ENCODE peak calls at places on chromosome 6, in four cellular contexts. Z is RWPE1, X is tibial artery, E is AG04450. N is an unnamed sample.

GRCh38 chr6:16239090-16239797 is 857 bp downstream of the GMPR start:
- DNase-seq in Z (peak), X (peak), E (no peak), N (peak)

GRCh38 chr6:140789466-140789865 is 1343.3 kb upstream of the GJE1 start:
- DNase-seq in E (no peak), X (no peak), Z (no peak), N (no peak)

GRCh38 chr6:45305546-45305945 is 22.6 kb upstream of the RUNX2 start:
- DNase-seq in X (no peak), Z (no peak), E (no peak), N (peak)

GRCh38 chr6:30060634-30060981 is 457 bp upstream of the POLR1H start:
- DNase-seq in X (peak), E (no peak), Z (no peak), N (no peak)

GRCh38 chr6:25138697-25139051 is 140.5 kb upstream of the CARMIL1 start:
- DNase-seq in X (no peak), E (no peak), Z (no peak), N (no peak)

GRCh38 chr6:145137425-145137824 is 597.9 kb downstream of the EPM2A start:
- DNase-seq in X (no peak), E (no peak), Z (no peak), N (no peak)

GRCh38 chr6:89640804-89641203 is 2.3 kb upstream of the LYRM2 start:
- DNase-seq in X (no peak), E (no peak), Z (peak), N (no peak)

GRCh38 chr6:36289281-36290018 is 19.6 kb downstream of the PNPLA1 start:
- DNase-seq in E (no peak), Z (peak), X (no peak), N (peak)

GRCh38 chr6:21360353-21360752 is 233.2 kb upstream of the SOX4 start:
- DNase-seq in Z (no peak), E (no peak), X (no peak), N (no peak)

GRCh38 chr6:63272397-63272796 is 47.4 kb downstream of the LGSN start:
- DNase-seq in X (no peak), E (no peak), Z (peak), N (no peak)

GRCh38 chr6:33905081-33905609 is 101.3 kb upstream of the MLN start:
- DNase-seq in Z (no peak), E (no peak), X (no peak), N (no peak)

GRCh38 chr6:107344383-107344782 is 115.0 kb downstream of the PDSS2 start:
- DNase-seq in E (no peak), Z (no peak), X (no peak), N (no peak)

GRCh38 chr6:139433647-139434419 is 59.4 kb upstream of the CITED2 start:
- DNase-seq in X (no peak), Z (no peak), E (no peak), N (peak)

GRCh38 chr6:83908813-83909212 is 49.3 kb downstream of the CYB5R4 start:
- DNase-seq in E (no peak), Z (peak), X (no peak), N (peak)

GRCh38 chr6:108941867-108942266 is 93.6 kb downstream of the ARMC2 start:
- DNase-seq in Z (no peak), E (no peak), X (no peak), N (no peak)

GRCh38 chr6:17491416-17492142 is 98.2 kb downstream of the CAP2 start:
- DNase-seq in E (no peak), X (peak), Z (no peak), N (no peak)

GRCh38 chr6:37860226-37860839 is 40.8 kb downstream of the ZFAND3 start:
- DNase-seq in E (no peak), Z (peak), X (peak), N (no peak)

GRCh38 chr6:47671777-47672176 is 26.6 kb upstream of the ADGRF4 start:
- DNase-seq in Z (no peak), X (no peak), E (no peak), N (no peak)

GRCh38 chr6:99495466-99495865 is 19.8 kb downstream of the USP45 start:
- DNase-seq in X (no peak), Z (no peak), E (no peak), N (no peak)

GRCh38 chr6:33609444-33610034 is 11.6 kb upstream of the ITPR3 start:
- DNase-seq in E (no peak), X (peak), Z (no peak), N (no peak)

GRCh38 chr6:15137086-15137485 is 108.8 kb upstream of the JARID2 start:
- DNase-seq in E (no peak), X (no peak), Z (no peak), N (no peak)

GRCh38 chr6:34671801-34672656 is 24.5 kb downstream of the ILRUN start:
- DNase-seq in Z (peak), X (peak), E (no peak), N (no peak)

GRCh38 chr6:140572867-140573266 is 1198.4 kb upstream of the CITED2 start:
- DNase-seq in X (no peak), Z (no peak), E (no peak), N (no peak)

GRCh38 chr6:102115911-102116310 is 722.4 kb downstream of the GRIK2 start:
- DNase-seq in Z (no peak), E (no peak), X (no peak), N (no peak)

GRCh38 chr6:33419580-33420492 is at the start of gene SYNGAP1:
- DNase-seq in E (peak), Z (no peak), X (peak), N (no peak)

GRCh38 chr6:44734886-44735630 is 347.6 kb downstream of the CDC5L start:
- DNase-seq in X (no peak), Z (no peak), E (no peak), N (no peak)

GRCh38 chr6:16787128-16787685 is 25.9 kb upstream of the ATXN1 start:
- DNase-seq in E (no peak), X (no peak), Z (no peak), N (no peak)

GRCh38 chr6:26411751-26412150 is 9.7 kb downstream of the BTN3A1 start:
- DNase-seq in E (no peak), Z (no peak), X (no peak), N (no peak)

GRCh38 chr6:112177081-112177480 is 77.3 kb downstream of the LAMA4 start:
- DNase-seq in E (no peak), Z (no peak), X (no peak), N (no peak)

GRCh38 chr6:150368762-150369161 is at the start of gene IYD:
- DNase-seq in X (no peak), E (no peak), Z (no peak), N (no peak)

GRCh38 chr6:75368151-75368779 is 83.7 kb upstream of the TMEM30A start:
- DNase-seq in Z (peak), E (no peak), X (no peak), N (peak)

GRCh38 chr6:15340775-15341174 is 94.9 kb downstream of the JARID2 start:
- DNase-seq in X (no peak), E (no peak), Z (no peak), N (no peak)

GRCh38 chr6:149862901-149863595 is 1.1 kb downstream of the LRP11 start:
- DNase-seq in E (no peak), Z (peak), X (peak), N (no peak)

GRCh38 chr6:32752580-32752979 is 10.8 kb downstream of the HLA-DQB2 start:
- DNase-seq in E (no peak), X (no peak), Z (peak), N (no peak)

GRCh38 chr6:98921038-98921437 is 26.7 kb downstream of the FBXL4 start:
- DNase-seq in E (no peak), Z (no peak), X (no peak), N (no peak)

GRCh38 chr6:50990750-50991446 is 172.2 kb downstream of the TFAP2B start:
- DNase-seq in Z (peak), E (no peak), X (no peak), N (no peak)

GRCh38 chr6:82408952-82409421 is 45.4 kb downstream of the TPBG start:
- DNase-seq in Z (peak), E (no peak), X (no peak), N (peak)
- H3K27ac ChIP-seq in Z (no peak), E (no peak), X (no peak), N (peak)

GRCh38 chr6:134427721-134428120 is 109.8 kb upstream of the SGK1 start:
- DNase-seq in X (no peak), E (no peak), Z (no peak), N (no peak)
- H3K27ac ChIP-seq in X (no peak), E (no peak), Z (no peak), N (peak)

DNA sequence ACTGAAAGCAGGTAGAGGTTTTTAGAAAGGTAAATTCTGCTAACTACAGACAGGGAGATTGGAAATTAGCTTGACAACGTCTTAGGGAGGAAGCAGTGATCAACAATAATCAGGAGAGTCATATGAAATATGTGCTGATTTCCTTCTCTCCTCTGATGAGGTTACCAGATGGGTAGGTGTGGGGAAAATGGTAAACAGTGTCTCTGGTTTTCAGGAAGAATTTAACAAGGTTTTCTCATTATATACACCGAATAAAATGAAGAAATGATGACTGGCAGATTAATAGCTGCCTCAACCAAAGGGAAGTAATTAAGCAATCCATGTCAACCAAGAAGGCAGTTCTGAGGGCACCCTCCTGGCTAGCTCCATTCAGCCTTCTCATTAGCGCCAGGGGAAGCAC is 12.7 kb upstream of the RAMACL start:
- DNase-seq in X (no peak), E (no peak), Z (no peak), N (no peak)
- H3K27ac ChIP-seq in X (peak), E (peak), Z (no peak), N (peak)

DNA sequence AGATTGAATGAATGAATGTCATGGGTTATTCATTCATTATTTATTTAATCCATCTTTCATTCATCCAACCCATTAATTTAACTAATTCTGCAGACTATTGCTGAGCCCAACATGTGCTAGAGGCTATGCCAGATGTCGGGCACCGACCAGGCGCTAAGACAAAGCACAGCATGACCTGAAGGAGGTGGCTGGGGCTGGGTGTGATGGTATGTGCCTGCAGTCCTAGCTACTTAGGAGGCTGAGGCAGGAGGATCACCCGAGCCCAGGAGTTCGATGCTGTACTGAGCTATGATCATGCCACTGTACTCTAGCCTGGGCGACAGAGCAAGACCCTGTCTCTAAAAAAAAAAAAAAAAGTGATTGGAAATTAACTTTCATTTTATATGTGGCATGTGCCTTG is 5.7 kb upstream of the SLC22A7 start:
- DNase-seq in X (no peak), Z (no peak), E (no peak), N (no peak)
- H3K27ac ChIP-seq in X (no peak), Z (no peak), E (no peak), N (no peak)

GRCh38 chr6:73699656-73700055 is 3.7 kb downstream of the CD109 start:
- DNase-seq in X (no peak), E (no peak), Z (no peak), N (no peak)
- H3K27ac ChIP-seq in X (no peak), E (no peak), Z (no peak), N (peak)

DNA sequence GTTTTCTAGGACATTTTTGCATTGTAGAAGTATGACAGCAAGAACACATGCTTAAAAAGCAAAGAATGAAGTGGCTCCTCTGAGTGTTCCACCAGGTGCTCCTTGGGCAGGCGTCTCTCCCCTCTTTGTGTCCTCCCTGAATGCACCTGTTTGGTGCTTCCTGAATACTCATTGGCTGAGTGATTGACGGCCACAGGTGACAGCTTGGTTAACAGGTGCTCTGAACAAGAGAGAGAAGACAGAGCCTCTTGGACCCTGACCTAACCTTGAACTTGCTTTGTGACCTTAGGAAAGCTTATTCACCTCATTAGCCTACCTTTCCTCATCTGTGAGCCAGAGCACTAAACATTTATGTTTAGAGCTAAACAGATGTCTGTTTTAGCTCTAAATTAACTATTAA is 93.7 kb downstream of the TULP4 start:
- DNase-seq in Z (no peak), X (no peak), E (no peak), N (no peak)
- H3K27ac ChIP-seq in Z (no peak), X (no peak), E (no peak), N (no peak)

DNA sequence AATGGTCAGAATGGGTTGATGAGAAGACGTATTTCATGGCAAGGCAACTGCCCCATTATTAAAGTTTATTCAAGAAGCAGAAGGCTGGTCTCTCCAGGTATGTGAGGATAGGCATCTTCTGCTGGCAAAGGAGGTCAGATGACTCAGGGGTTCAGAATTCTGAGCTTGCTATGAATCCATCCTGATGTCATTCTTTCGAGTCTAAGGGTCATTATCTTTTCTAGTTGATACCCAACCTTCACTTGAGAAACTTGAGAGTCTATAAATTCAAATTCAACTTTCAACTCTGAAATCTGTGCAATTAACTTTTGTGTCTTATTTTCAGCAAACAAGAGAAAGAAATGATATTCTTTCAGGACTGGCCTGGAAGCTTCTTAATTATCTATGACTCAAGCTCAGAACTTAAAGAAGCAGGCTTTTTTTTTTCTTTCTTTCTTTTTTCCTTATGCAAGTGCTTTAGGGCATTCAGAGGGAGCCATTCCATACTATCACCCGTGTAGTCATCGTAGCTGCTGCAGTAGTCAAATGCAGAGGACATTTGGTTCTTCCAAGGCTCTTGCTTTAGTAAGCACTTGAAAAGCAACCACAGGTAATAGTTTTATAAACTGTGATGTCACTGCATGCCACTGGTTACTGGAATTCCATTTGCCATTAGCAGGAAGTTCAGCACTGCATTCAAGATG is 93.1 kb downstream of the ADTRP start:
- DNase-seq in E (peak), X (no peak), Z (peak), N (peak)
- H3K27ac ChIP-seq in E (no peak), X (no peak), Z (no peak), N (peak)